ENCODE peak calls at places on chromosomes 11 and 22, in five cellular contexts. W is adrenal gland; M is CD8-positive, alpha-beta T cell; Z is HCT116; D is CD4-positive, CD25-positive, alpha-beta regulatory T cell. S is an unnamed sample. For H3K36me3, the result is how much of the 10 kb centered on the place peaks cover.

GRCh38 chr11:76148941-76149613 is 57.2 kb downstream of the WNT11 start:
- DNase-seq in W (peak), M (no peak), Z (no peak), D (no peak), S (no peak)

GRCh38 chr11:78417175-78417887 is at the start of gene GAB2:
- DNase-seq in W (no peak), M (no peak), Z (no peak), D (peak), S (peak)

GRCh38 chr11:62875698-62876483 is 4.8 kb upstream of the SLC3A2 start:
- DNase-seq in W (no peak), M (no peak), Z (no peak), D (no peak), S (no peak)

GRCh38 chr22:29912605-29913398 is 29.8 kb downstream of the MTMR3 start:
- DNase-seq in W (no peak), M (no peak), Z (no peak), D (no peak), S (no peak)

GRCh38 chr22:39282642-39283311 is 36.6 kb downstream of the RPL3 start:
- DNase-seq in W (no peak), M (no peak), Z (no peak), D (no peak), S (no peak)

GRCh38 chr22:46995501-46996360 is 233.3 kb downstream of the TBC1D22A start:
- DNase-seq in W (no peak), M (no peak), Z (no peak), D (no peak), S (no peak)

GRCh38 chr11:13983081-13983751 is 20.7 kb downstream of the SPON1 start:
- DNase-seq in W (peak), M (no peak), Z (no peak), D (no peak), S (no peak)

GRCh38 chr11:70112017-70112434 is 33.9 kb downstream of the ANO1 start:
- DNase-seq in W (no peak), M (no peak), Z (no peak), D (no peak), S (peak)

GRCh38 chr11:31387379-31387778 is 17.7 kb downstream of the DNAJC24 start:
- DNase-seq in W (no peak), M (no peak), Z (no peak), D (no peak), S (no peak)

GRCh38 chr11:107733518-107733917 is 21.7 kb upstream of the SLN start:
- DNase-seq in W (no peak), M (no peak), Z (no peak), D (no peak), S (no peak)

GRCh38 chr11:13868710-13869403 is 93.7 kb upstream of the SPON1 start:
- DNase-seq in W (no peak), M (no peak), Z (peak), D (peak), S (no peak)

GRCh38 chr11:16909375-16910035 is 104.7 kb downstream of the PLEKHA7 start:
- DNase-seq in W (no peak), M (no peak), Z (no peak), D (no peak), S (no peak)

GRCh38 chr22:30183861-30184278 is 62.7 kb downstream of the LIF start:
- DNase-seq in W (no peak), M (no peak), Z (no peak), D (no peak), S (no peak)

GRCh38 chr22:19720999-19721485 is 2.3 kb upstream of the GP1BB start:
- DNase-seq in W (no peak), M (no peak), Z (no peak), D (no peak), S (no peak)

GRCh38 chr11:14232652-14233051 is 126.3 kb downstream of the RRAS2 start:
- DNase-seq in W (no peak), M (no peak), Z (no peak), D (no peak), S (no peak)

GRCh38 chr11:129346916-129347315 is 28.7 kb upstream of the BARX2 start:
- DNase-seq in W (no peak), M (no peak), Z (no peak), D (no peak), S (no peak)

GRCh38 chr11:126025822-126026221 is 36.8 kb downstream of the CDON start:
- DNase-seq in W (no peak), M (no peak), Z (no peak), D (no peak), S (no peak)

GRCh38 chr22:50085211-50085999 is at the start of gene MLC1:
- DNase-seq in W (no peak), M (peak), Z (no peak), D (no peak), S (no peak)

GRCh38 chr11:79762271-79762935 is 321.6 kb upstream of the TENM4 start:
- DNase-seq in W (no peak), M (no peak), Z (no peak), D (no peak), S (no peak)

GRCh38 chr11:36101466-36101865 is 157.6 kb downstream of the LDLRAD3 start:
- DNase-seq in W (no peak), M (no peak), Z (no peak), D (no peak), S (no peak)

GRCh38 chr11:129728571-129728970 is 87.1 kb upstream of the TMEM45B start:
- DNase-seq in W (no peak), M (no peak), Z (no peak), D (no peak), S (peak)

GRCh38 chr11:92865352-92865751 is 104.1 kb upstream of the MTNR1B start:
- DNase-seq in W (peak), M (no peak), Z (no peak), D (no peak), S (no peak)

GRCh38 chr22:23249506-23250423 is 69.5 kb downstream of the BCR start:
- DNase-seq in W (no peak), M (no peak), Z (no peak), D (no peak), S (no peak)

DNA sequence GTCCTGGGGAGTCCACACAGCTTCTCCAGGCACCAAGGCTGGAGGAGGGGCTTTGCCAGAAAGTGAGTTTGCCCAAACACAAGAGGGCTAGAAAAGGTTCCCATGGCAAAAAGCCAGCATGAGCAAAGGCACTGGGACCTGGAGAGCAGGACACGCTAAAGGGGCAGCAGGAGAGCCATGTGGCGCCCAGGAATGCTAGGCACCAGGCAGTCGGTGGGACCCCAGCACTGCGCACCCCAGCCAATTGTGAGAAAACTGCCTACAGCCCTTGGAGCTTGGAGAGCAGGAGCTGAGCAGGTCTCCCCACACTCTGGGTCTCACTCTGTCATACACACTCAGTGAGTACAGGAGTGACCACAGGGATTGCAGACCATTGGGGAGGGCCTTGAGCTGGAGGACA is 5.2 kb upstream of the RAB1B start:
- DNase-seq in W (no peak), M (no peak), Z (no peak), D (no peak), S (no peak)
- H3K36me3 ChIP-seq in W (under half), M (under half), Z (under half), D (under half), S (under half)

GRCh38 chr22:36143066-36143815 is 17.3 kb downstream of the APOL3 start:
- DNase-seq in W (no peak), M (no peak), Z (no peak), D (no peak), S (no peak)

GRCh38 chr22:36147196-36147788 is 13.3 kb downstream of the APOL3 start:
- DNase-seq in W (no peak), M (no peak), Z (no peak), D (no peak), S (no peak)

GRCh38 chr22:36143956-36144355 is 16.6 kb downstream of the APOL3 start:
- DNase-seq in W (no peak), M (no peak), Z (no peak), D (no peak), S (no peak)

GRCh38 chr22:36145881-36146280 is 14.7 kb downstream of the APOL3 start:
- DNase-seq in W (peak), M (no peak), Z (no peak), D (no peak), S (no peak)

DNA sequence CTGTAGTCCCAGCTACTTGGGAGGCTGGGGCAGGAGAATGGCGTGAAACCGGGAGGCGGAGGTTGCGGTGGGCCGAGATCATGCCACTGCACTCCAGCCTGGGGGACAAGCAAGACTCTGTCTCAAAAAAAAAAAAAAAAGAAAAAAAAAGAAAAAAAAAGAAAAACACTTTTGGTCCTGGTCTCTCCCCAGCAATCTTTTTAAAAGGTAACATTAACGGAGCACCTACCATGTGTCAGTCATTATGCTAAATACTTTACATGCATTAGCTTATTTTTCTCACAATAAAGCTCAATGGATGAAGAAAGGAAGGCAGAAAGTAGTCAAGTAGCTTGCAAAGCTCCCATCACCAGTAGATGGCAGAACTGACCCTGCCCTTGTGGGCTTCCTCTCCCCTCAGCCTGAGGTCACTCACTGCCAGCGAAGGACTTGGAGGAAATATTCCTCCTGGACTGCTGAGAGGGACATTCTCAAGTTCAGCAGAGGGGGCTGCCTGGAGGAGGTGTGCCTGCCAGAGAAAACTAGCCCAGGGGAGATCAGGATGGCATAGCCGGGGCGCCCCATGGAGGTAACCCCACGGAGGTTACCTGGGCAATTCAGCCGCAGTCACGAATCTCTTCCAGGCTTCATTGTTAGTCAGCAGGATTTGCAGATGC is 15.5 kb downstream of the APOL3 start:
- DNase-seq in W (peak), M (peak), Z (peak), D (peak), S (peak)
- H3K36me3 ChIP-seq in W (under half), M (half or more), Z (under half), D (half or more), S (under half)

GRCh38 chr11:59204736-59205135 is 8.0 kb downstream of the MPEG1 start:
- DNase-seq in W (no peak), M (no peak), Z (no peak), D (no peak), S (no peak)
- H3K36me3 ChIP-seq in W (under half), M (under half), Z (under half), D (under half), S (under half)

DNA sequence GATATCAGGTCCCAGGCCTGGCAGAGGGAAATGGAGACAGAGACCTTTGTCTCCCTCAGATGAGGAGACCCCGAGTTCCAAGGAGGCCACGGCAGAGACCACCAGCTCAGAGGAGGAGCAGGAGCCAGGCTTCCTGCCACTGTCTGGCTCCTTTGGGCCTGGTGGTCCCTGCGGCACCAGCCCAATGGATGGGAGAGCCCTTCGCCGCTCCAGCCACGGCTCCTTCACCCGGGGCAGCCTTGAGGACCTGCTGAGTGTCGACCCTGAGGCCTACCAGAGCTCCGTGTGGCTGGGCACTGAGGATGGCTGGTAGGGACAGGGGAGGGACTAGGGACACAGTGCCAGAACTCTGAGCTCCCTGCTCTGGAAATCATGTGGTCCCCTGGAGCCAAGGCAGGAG is 13.1 kb upstream of the RELT start:
- DNase-seq in W (no peak), M (no peak), Z (no peak), D (no peak), S (no peak)
- H3K36me3 ChIP-seq in W (half or more), M (under half), Z (under half), D (under half), S (under half)

GRCh38 chr11:45913942-45914635 is 3.6 kb downstream of the PEX16 start:
- DNase-seq in W (no peak), M (no peak), Z (no peak), D (no peak), S (no peak)
- H3K36me3 ChIP-seq in W (half or more), M (under half), Z (under half), D (half or more), S (under half)

DNA sequence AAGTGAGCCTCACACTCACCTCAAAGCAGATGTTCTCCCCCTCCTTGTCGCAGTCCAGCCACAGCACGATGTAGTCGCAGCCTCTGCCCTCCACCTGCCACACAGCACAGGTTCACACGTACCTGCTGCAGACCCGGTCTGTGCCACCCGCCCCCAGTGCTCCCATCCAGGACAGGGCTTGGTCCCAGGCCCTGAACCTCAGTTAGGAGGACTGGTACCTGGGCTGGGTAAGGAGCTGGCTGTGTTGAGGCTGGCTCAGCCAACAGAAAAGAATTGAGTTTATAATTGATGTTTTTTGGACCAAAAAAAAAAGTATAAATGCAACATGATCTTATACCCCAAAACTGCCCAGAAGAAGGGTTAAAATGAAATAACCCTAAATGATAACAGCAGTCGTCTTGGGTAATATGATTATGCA is 10.7 kb downstream of the TOP3B start:
- DNase-seq in W (no peak), M (no peak), Z (no peak), D (no peak), S (no peak)
- H3K36me3 ChIP-seq in W (half or more), M (half or more), Z (half or more), D (half or more), S (under half)

GRCh38 chr22:37905534-37906363 is at the start of gene MICALL1:
- DNase-seq in W (peak), M (peak), Z (no peak), D (peak), S (peak)

GRCh38 chr22:37909756-37910155 is 3.7 kb downstream of the MICALL1 start:
- DNase-seq in W (no peak), M (no peak), Z (no peak), D (no peak), S (no peak)

GRCh38 chr22:37906364-37907008 is 389 bp downstream of the MICALL1 start:
- DNase-seq in W (no peak), M (peak), Z (no peak), D (peak), S (no peak)

GRCh38 chr22:37907036-37907954 is 1.2 kb downstream of the MICALL1 start:
- DNase-seq in W (no peak), M (no peak), Z (no peak), D (no peak), S (peak)

DNA sequence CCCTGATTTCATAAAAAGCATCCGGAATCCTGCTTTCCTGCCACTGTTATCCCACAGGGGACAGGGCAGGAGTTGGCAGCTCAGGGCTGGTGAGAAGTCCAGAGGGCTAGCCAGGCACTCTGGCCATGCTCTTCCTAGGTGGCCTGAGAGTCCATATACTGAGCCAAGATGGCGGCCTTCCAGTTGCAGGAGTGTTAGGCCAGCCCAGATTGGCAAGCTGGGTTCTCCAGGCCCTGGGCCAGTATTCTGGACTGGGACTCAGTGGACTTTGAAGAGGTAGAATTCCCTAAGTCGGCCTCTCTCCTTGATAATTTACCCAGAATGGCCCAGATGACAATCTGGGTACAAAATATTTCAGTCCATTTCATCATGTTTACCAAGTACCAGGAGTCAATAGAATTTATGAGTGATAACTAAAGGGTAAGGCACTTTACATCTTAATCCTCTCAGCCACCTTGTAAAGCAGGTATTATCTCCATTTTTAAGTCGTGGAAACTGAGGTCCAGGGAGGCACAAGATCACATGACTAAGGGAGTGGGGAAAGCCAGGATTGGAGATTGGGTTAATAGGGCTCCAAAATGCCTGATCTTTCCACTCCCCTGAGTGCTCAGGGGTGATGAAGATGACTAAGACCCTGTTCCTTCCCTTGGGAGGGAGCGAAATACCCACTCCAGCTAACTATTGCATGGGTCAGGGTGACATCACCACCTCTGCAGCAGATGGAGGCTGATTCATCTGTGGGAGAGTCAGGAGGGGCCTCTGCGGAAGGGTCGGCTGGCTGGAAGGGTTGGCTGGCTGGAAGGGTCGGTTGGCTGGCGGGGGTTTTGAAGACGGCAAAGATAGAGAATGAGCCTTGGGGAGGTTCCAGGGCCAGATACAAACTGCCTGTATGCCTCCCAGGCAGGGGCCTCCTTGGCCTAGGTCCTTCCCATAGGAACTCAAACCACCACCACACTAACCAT is 1.2 kb upstream of the MICALL1 start:
- DNase-seq in W (peak), M (no peak), Z (peak), D (no peak), S (peak)
- H3K36me3 ChIP-seq in W (under half), M (under half), Z (under half), D (under half), S (under half)

GRCh38 chr11:116862101-116862637 is 24.7 kb upstream of the APOA1 start:
- DNase-seq in W (no peak), M (no peak), Z (no peak), D (no peak), S (no peak)

GRCh38 chr11:116859175-116859574 is 21.8 kb upstream of the APOA1 start:
- DNase-seq in W (no peak), M (no peak), Z (no peak), D (no peak), S (no peak)

GRCh38 chr11:116860303-116860702 is 22.9 kb upstream of the APOA1 start:
- DNase-seq in W (no peak), M (no peak), Z (no peak), D (no peak), S (no peak)

GRCh38 chr11:116862951-116863350 is 25.5 kb upstream of the APOA1 start:
- DNase-seq in W (no peak), M (no peak), Z (no peak), D (no peak), S (no peak)

DNA sequence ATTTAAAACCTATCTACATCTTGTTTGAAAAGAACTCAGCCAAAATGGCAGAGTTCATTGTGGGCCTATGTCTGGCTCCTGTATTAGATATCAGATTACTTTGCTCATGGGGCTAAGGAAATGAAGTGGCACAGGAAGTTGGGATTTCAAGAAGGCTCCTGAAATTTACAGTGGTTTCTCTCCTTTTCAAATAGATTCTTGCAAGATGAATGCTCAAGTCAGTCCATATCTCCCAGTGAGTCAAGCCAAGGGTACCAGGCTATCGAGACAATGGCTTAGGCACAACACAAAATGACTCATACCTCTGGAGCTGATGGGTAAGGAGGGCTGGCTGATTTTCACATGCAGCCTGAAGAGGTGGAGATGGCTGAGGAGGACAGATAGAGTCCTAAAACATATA is 24.1 kb upstream of the APOA1 start:
- DNase-seq in W (no peak), M (no peak), Z (no peak), D (no peak), S (no peak)
- H3K36me3 ChIP-seq in W (half or more), M (under half), Z (under half), D (half or more), S (under half)

S was measured in body of pancreas.